ENCODE peak calls at places on chromosomes 13 and 19, in five cellular contexts. One of them, this sample, is unnamed.

GRCh38 chr13:110309159-110309476 is 2.0 kb downstream of the COL4A2 start:
- DNase-seq in psoas muscle: no peak
- DNase-seq in CD4-positive, alpha-beta T cell: no peak
- DNase-seq in left lung: no peak
- DNase-seq in heart right ventricle: no peak
- DNase-seq in this sample: no peak

GRCh38 chr19:40530091-40530901 is 46.4 kb upstream of the SHKBP1 start:
- DNase-seq in psoas muscle: no peak
- DNase-seq in CD4-positive, alpha-beta T cell: no peak
- DNase-seq in left lung: no peak
- DNase-seq in heart right ventricle: peak
- DNase-seq in this sample: no peak

GRCh38 chr13:44605711-44606110 is 29.6 kb upstream of the TSC22D1 start:
- DNase-seq in psoas muscle: no peak
- DNase-seq in CD4-positive, alpha-beta T cell: no peak
- DNase-seq in left lung: no peak
- DNase-seq in heart right ventricle: no peak
- DNase-seq in this sample: no peak

GRCh38 chr13:111359237-111359915 is 38.9 kb downstream of the TEX29 start:
- DNase-seq in psoas muscle: no peak
- DNase-seq in CD4-positive, alpha-beta T cell: no peak
- DNase-seq in left lung: no peak
- DNase-seq in heart right ventricle: no peak
- DNase-seq in this sample: no peak

GRCh38 chr19:39637891-39638290 is 17.8 kb upstream of the LGALS16 start:
- DNase-seq in psoas muscle: no peak
- DNase-seq in CD4-positive, alpha-beta T cell: no peak
- DNase-seq in left lung: no peak
- DNase-seq in heart right ventricle: no peak
- DNase-seq in this sample: no peak

GRCh38 chr13:45207319-45207718 is 6.5 kb upstream of the KCTD4 start:
- DNase-seq in psoas muscle: no peak
- DNase-seq in CD4-positive, alpha-beta T cell: no peak
- DNase-seq in left lung: no peak
- DNase-seq in heart right ventricle: no peak
- DNase-seq in this sample: no peak

GRCh38 chr19:47730910-47731309 is 14.4 kb upstream of the NOP53 start:
- DNase-seq in psoas muscle: no peak
- DNase-seq in CD4-positive, alpha-beta T cell: no peak
- DNase-seq in left lung: no peak
- DNase-seq in heart right ventricle: no peak
- DNase-seq in this sample: no peak

GRCh38 chr19:2391118-2391725 is 31.2 kb downstream of the TMPRSS9 start:
- DNase-seq in psoas muscle: no peak
- DNase-seq in CD4-positive, alpha-beta T cell: peak
- DNase-seq in left lung: no peak
- DNase-seq in heart right ventricle: no peak
- DNase-seq in this sample: no peak

GRCh38 chr13:100650321-100650720 is 24.3 kb downstream of the TMTC4 start:
- DNase-seq in psoas muscle: no peak
- DNase-seq in CD4-positive, alpha-beta T cell: no peak
- DNase-seq in left lung: no peak
- DNase-seq in heart right ventricle: no peak
- DNase-seq in this sample: no peak

GRCh38 chr19:2126879-2127518 is 24.4 kb downstream of the AP3D1 start:
- DNase-seq in psoas muscle: no peak
- DNase-seq in CD4-positive, alpha-beta T cell: no peak
- DNase-seq in left lung: no peak
- DNase-seq in heart right ventricle: no peak
- DNase-seq in this sample: no peak

GRCh38 chr19:3494051-3494450 is 6.4 kb downstream of the DOHH start:
- DNase-seq in psoas muscle: no peak
- DNase-seq in CD4-positive, alpha-beta T cell: no peak
- DNase-seq in left lung: no peak
- DNase-seq in heart right ventricle: no peak
- DNase-seq in this sample: no peak

GRCh38 chr13:110319774-110320509 is 12.9 kb downstream of the COL4A2 start:
- DNase-seq in psoas muscle: no peak
- DNase-seq in CD4-positive, alpha-beta T cell: no peak
- DNase-seq in left lung: no peak
- DNase-seq in heart right ventricle: no peak
- DNase-seq in this sample: no peak

GRCh38 chr19:57410748-57411671 is at the start of gene ZNF17:
- DNase-seq in psoas muscle: peak
- DNase-seq in CD4-positive, alpha-beta T cell: peak
- DNase-seq in left lung: peak
- DNase-seq in heart right ventricle: peak
- DNase-seq in this sample: peak

GRCh38 chr13:110327036-110327790 is 20.1 kb downstream of the COL4A2 start:
- DNase-seq in psoas muscle: no peak
- DNase-seq in CD4-positive, alpha-beta T cell: no peak
- DNase-seq in left lung: no peak
- DNase-seq in heart right ventricle: no peak
- DNase-seq in this sample: no peak

GRCh38 chr13:27203854-27204253 is 32.2 kb upstream of the USP12 start:
- DNase-seq in psoas muscle: no peak
- DNase-seq in CD4-positive, alpha-beta T cell: no peak
- DNase-seq in left lung: no peak
- DNase-seq in heart right ventricle: no peak
- DNase-seq in this sample: no peak

GRCh38 chr19:6372594-6373095 is at the start of gene ALKBH7:
- DNase-seq in psoas muscle: peak
- DNase-seq in CD4-positive, alpha-beta T cell: peak
- DNase-seq in left lung: peak
- DNase-seq in heart right ventricle: peak
- DNase-seq in this sample: peak

GRCh38 chr19:36139473-36140288 is at the start of gene CAPNS1:
- DNase-seq in psoas muscle: peak
- DNase-seq in CD4-positive, alpha-beta T cell: peak
- DNase-seq in left lung: peak
- DNase-seq in heart right ventricle: peak
- DNase-seq in this sample: peak

GRCh38 chr13:96053003-96053703 is at the start of gene UGGT2:
- DNase-seq in psoas muscle: peak
- DNase-seq in CD4-positive, alpha-beta T cell: no peak
- DNase-seq in left lung: peak
- DNase-seq in heart right ventricle: peak
- DNase-seq in this sample: peak

GRCh38 chr13:41008349-41008980 is 10.7 kb downstream of the ELF1 start:
- DNase-seq in psoas muscle: no peak
- DNase-seq in CD4-positive, alpha-beta T cell: no peak
- DNase-seq in left lung: no peak
- DNase-seq in heart right ventricle: no peak
- DNase-seq in this sample: no peak

GRCh38 chr13:47598340-47598911 is 402.6 kb downstream of the SUCLA2 start:
- DNase-seq in psoas muscle: no peak
- DNase-seq in CD4-positive, alpha-beta T cell: no peak
- DNase-seq in left lung: no peak
- DNase-seq in heart right ventricle: no peak
- DNase-seq in this sample: no peak

GRCh38 chr13:53920916-53921315 is 892.3 kb downstream of the OLFM4 start:
- DNase-seq in psoas muscle: no peak
- DNase-seq in CD4-positive, alpha-beta T cell: no peak
- DNase-seq in left lung: peak
- DNase-seq in heart right ventricle: no peak
- DNase-seq in this sample: no peak

GRCh38 chr19:3289971-3290569 is 65.6 kb downstream of the CELF5 start:
- DNase-seq in psoas muscle: no peak
- DNase-seq in CD4-positive, alpha-beta T cell: no peak
- DNase-seq in left lung: no peak
- DNase-seq in heart right ventricle: no peak
- DNase-seq in this sample: no peak

GRCh38 chr19:49592486-49593232 is 1.7 kb downstream of the PRR12 start:
- DNase-seq in psoas muscle: no peak
- DNase-seq in CD4-positive, alpha-beta T cell: no peak
- DNase-seq in left lung: no peak
- DNase-seq in heart right ventricle: no peak
- DNase-seq in this sample: no peak

GRCh38 chr13:73090116-73090811 is 31.5 kb downstream of the KLF5 start:
- DNase-seq in psoas muscle: no peak
- DNase-seq in CD4-positive, alpha-beta T cell: no peak
- DNase-seq in left lung: peak
- DNase-seq in heart right ventricle: no peak
- DNase-seq in this sample: no peak

GRCh38 chr19:15324791-15325519 is 7.4 kb downstream of the BRD4 start:
- DNase-seq in psoas muscle: no peak
- DNase-seq in CD4-positive, alpha-beta T cell: no peak
- DNase-seq in left lung: no peak
- DNase-seq in heart right ventricle: peak
- DNase-seq in this sample: no peak

GRCh38 chr13:110340812-110341444 is 33.8 kb downstream of the COL4A2 start:
- DNase-seq in psoas muscle: peak
- DNase-seq in CD4-positive, alpha-beta T cell: peak
- DNase-seq in left lung: peak
- DNase-seq in heart right ventricle: peak
- DNase-seq in this sample: peak

GRCh38 chr13:99339736-99340392 is 32.7 kb upstream of the GPR183 start:
- DNase-seq in psoas muscle: peak
- DNase-seq in CD4-positive, alpha-beta T cell: peak
- DNase-seq in left lung: no peak
- DNase-seq in heart right ventricle: no peak
- DNase-seq in this sample: no peak

GRCh38 chr13:59643239-59643865 is 520.4 kb downstream of the DIAPH3 start:
- DNase-seq in psoas muscle: no peak
- DNase-seq in CD4-positive, alpha-beta T cell: no peak
- DNase-seq in left lung: no peak
- DNase-seq in heart right ventricle: no peak
- DNase-seq in this sample: no peak

GRCh38 chr13:35231426-35231825 is 245.1 kb downstream of the MAB21L1 start:
- DNase-seq in psoas muscle: no peak
- DNase-seq in CD4-positive, alpha-beta T cell: no peak
- DNase-seq in left lung: no peak
- DNase-seq in heart right ventricle: no peak
- DNase-seq in this sample: no peak

GRCh38 chr13:46612258-46612657 is 59.3 kb downstream of the LRCH1 start:
- DNase-seq in psoas muscle: no peak
- DNase-seq in CD4-positive, alpha-beta T cell: no peak
- DNase-seq in left lung: no peak
- DNase-seq in heart right ventricle: no peak
- DNase-seq in this sample: no peak

GRCh38 chr19:38395381-38396127 is 7.1 kb downstream of the SPRED3 start:
- DNase-seq in psoas muscle: no peak
- DNase-seq in CD4-positive, alpha-beta T cell: peak
- DNase-seq in left lung: no peak
- DNase-seq in heart right ventricle: no peak
- DNase-seq in this sample: no peak

GRCh38 chr19:2394054-2394668 is 33.2 kb downstream of the TIMM13 start:
- DNase-seq in psoas muscle: no peak
- DNase-seq in CD4-positive, alpha-beta T cell: no peak
- DNase-seq in left lung: no peak
- DNase-seq in heart right ventricle: no peak
- DNase-seq in this sample: no peak

GRCh38 chr19:1035998-1036621 is 3.8 kb upstream of the ABCA7 start:
- DNase-seq in psoas muscle: no peak
- DNase-seq in CD4-positive, alpha-beta T cell: no peak
- DNase-seq in left lung: no peak
- DNase-seq in heart right ventricle: no peak
- DNase-seq in this sample: no peak
- H3K27ac ChIP-seq in psoas muscle: no peak
- H3K27ac ChIP-seq in CD4-positive, alpha-beta T cell: peak
- H3K27ac ChIP-seq in left lung: no peak
- H3K27ac ChIP-seq in heart right ventricle: no peak
- H3K27ac ChIP-seq in this sample: no peak

GRCh38 chr13:71171740-71172139 is 695.3 kb downstream of the DACH1 start:
- DNase-seq in psoas muscle: no peak
- DNase-seq in CD4-positive, alpha-beta T cell: no peak
- DNase-seq in left lung: no peak
- DNase-seq in heart right ventricle: no peak
- DNase-seq in this sample: no peak

DNA sequence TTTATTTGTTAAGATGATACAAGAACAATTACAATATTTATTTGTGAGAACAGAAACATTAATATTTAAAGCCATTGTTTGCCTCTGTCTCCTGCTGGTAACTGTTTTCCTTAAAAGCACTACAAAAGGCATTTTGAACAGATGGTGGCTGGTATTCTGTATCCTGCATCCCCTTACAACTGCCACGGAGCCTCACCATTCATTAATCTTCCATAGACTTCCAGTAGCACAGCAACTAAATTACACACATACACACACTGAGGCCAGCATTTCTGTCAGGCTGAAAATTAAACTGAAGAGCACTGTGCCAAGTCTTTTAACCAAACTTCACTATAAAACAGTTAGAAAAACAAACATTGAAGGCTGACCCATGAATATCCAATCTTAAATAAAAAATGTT is 697.9 kb downstream of the DACH1 start:
- DNase-seq in psoas muscle: no peak
- DNase-seq in CD4-positive, alpha-beta T cell: no peak
- DNase-seq in left lung: no peak
- DNase-seq in heart right ventricle: no peak
- DNase-seq in this sample: no peak
- H3K27ac ChIP-seq in psoas muscle: no peak
- H3K27ac ChIP-seq in CD4-positive, alpha-beta T cell: no peak
- H3K27ac ChIP-seq in left lung: no peak
- H3K27ac ChIP-seq in heart right ventricle: no peak
- H3K27ac ChIP-seq in this sample: no peak

DNA sequence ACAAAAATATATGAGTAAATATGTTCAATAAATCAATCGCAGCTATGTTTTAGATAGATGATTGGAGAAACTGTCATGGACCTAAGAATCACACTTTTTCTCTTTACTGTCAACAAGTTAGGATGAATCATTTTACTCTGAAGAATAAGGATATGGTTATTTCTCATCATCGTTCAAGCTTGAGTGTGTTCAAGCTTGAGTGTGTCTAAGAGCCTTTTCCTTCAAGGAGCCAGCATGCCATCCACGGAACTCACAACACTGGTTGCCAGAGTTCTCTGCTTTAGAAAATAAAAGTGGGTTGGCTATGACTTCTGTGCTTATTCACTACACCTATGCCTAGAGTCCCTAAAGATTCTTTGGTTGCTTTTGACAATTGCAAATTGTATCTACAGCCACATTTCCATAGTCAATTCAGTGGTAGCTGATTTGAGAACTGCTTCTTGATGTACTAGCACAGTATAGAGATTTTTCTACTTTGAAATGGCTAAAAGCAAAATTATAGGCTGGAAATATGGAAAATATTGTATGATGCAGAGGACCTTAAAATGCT is 58.1 kb upstream of the SCEL start:
- DNase-seq in psoas muscle: no peak
- DNase-seq in CD4-positive, alpha-beta T cell: no peak
- DNase-seq in left lung: no peak
- DNase-seq in heart right ventricle: no peak
- DNase-seq in this sample: no peak
- H3K27ac ChIP-seq in psoas muscle: peak
- H3K27ac ChIP-seq in CD4-positive, alpha-beta T cell: no peak
- H3K27ac ChIP-seq in left lung: no peak
- H3K27ac ChIP-seq in heart right ventricle: no peak
- H3K27ac ChIP-seq in this sample: no peak

DNA sequence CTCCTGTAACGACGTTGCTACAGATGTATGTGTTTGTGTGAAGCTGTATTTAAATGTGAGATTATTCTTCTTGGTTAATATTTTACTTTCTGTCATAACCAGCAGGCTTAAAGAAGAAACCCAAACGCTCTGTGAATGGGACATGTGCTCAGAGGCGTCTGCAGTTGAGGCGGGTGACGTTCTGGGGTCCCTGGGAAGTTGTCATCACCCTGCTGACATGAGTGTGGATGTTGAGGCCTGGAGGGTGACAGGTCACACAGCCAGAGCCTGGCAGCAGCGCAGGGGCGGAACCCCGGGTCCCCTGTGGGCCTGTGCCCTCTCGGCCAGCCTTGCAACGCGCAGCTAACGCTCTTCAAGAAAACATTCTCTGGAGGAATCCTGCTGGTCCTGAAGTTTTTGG is 16.6 kb downstream of the RASA3 start:
- DNase-seq in psoas muscle: no peak
- DNase-seq in CD4-positive, alpha-beta T cell: no peak
- DNase-seq in left lung: peak
- DNase-seq in heart right ventricle: no peak
- DNase-seq in this sample: no peak
- H3K27ac ChIP-seq in psoas muscle: no peak
- H3K27ac ChIP-seq in CD4-positive, alpha-beta T cell: no peak
- H3K27ac ChIP-seq in left lung: peak
- H3K27ac ChIP-seq in heart right ventricle: peak
- H3K27ac ChIP-seq in this sample: no peak

This sample was measured in uterus.